ENCODE peak calls at places on chromosomes 6 and 20, in five cellular contexts. H is transverse colon, N is K562, P is A549, J is GM12878. U is an unnamed sample.
A peak's percentile ranks its signal among the peaks of the same experiment; 100 is the strongest.

GRCh38 chr6:9250852-9251251 is 815.5 kb upstream of the SLC35B3 start:
- DNase-seq in J (no peak), N (peak; percentile 4), P (peak; percentile 64), H (peak; percentile 12), U (no peak)

GRCh38 chr6:144321839-144322591 is 36.9 kb downstream of the UTRN start:
- DNase-seq in H (no peak), N (no peak), P (peak; percentile 21), J (no peak), U (no peak)

GRCh38 chr20:18094191-18094590 is 36.5 kb upstream of the OVOL2 start:
- DNase-seq in P (no peak), H (no peak), J (no peak), N (no peak), U (no peak)

GRCh38 chr6:151738960-151739359 is 68.5 kb upstream of the ESR1 start:
- DNase-seq in H (no peak), N (no peak), P (no peak), J (no peak), U (no peak)

GRCh38 chr20:62458256-62459251 is 17.2 kb downstream of the GATA5 start:
- DNase-seq in N (peak; percentile 66), P (no peak), J (no peak), H (no peak), U (no peak)

GRCh38 chr6:115830895-115831294 is 229.8 kb downstream of the FRK start:
- DNase-seq in H (no peak), N (peak; percentile 19), J (no peak), P (peak; percentile 8), U (no peak)

GRCh38 chr6:18585032-18585573 is 198.0 kb downstream of the RNF144B start:
- DNase-seq in P (peak; percentile 12), N (peak; percentile 74), H (peak; percentile 60), J (no peak), U (no peak)

GRCh38 chr6:139748353-139749146 is 374.1 kb upstream of the CITED2 start:
- DNase-seq in N (peak; percentile 52), J (no peak), P (no peak), H (no peak), U (no peak)

GRCh38 chr6:154080434-154081189 is 41.6 kb downstream of the OPRM1 start:
- DNase-seq in J (no peak), P (no peak), N (no peak), H (no peak), U (no peak)

DNA sequence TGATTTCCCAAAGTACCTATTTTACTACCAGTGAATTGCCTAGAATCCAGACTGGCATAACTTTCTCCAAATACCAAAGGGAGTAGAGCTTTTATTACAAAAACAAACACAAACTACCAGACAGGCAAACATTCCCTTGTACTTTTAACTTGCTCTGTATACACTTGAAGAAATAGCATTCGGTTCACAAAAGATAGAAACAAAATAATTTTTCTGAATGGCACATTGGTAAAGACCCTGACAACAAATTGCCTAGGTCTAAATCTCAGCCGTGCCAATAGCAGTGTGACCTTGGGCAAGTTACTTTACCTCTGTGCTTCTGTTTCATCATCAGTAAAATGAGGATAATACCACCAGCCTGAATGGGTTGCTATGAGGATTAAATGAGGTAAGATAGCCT is 15.9 kb downstream of the ARHGAP18 start:
- DNase-seq in N (no peak), J (no peak), H (no peak), P (no peak), U (no peak)
- TF ChIP-seq EP300 in N (no peak), J (no peak), H (no peak), P (no peak), U (no peak)

DNA sequence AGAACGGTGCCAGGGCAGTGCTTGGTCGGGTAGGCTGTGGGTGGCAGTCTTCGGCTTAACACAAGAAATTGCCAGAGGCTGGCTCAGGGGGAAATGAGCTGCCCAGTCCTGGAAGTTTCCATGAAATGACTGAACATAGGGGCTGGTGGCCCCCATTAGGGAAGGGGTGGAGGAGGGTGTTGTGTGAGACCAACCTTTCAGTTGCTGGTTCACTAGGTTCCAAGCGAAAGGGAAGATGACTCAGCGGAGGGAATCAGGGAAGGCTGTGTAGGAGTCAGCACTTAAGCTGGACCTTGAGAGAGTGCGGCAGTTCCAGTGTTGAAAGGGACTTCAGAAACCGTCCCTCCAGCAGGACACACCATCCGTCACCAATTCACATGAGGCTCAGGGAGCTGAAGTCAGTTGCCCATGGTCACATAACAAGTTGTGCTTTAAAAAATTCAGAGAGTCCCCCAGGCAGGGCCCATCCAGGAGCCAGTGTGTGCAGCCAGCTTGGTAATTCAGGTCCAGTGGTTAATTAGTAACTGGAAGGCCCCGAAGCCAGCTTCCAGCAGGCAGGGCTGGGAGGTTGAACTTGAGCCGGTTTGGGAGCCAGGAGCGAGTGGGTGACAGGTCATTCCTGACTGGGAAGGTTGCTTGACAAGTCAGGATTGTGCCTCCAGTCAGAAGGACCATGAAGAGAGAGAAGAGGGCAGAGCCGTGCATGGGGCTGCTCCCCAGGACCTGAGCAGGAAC is at the start of gene SGK2:
- DNase-seq in J (no peak), H (peak; percentile 88), P (peak; percentile 87), N (peak; percentile 77), U (no peak)
- TF ChIP-seq POLR2A in J (no peak), H (peak; percentile 91), P (peak; percentile 33), N (no peak), U (no peak)

GRCh38 chr6:166466178-166467122 is 83.7 kb upstream of the MPC1 start:
- DNase-seq in H (no peak), P (peak; percentile 23), J (no peak), N (no peak), U (no peak)
- TF ChIP-seq EP300 in H (no peak), P (no peak), J (no peak), N (no peak), U (no peak)

DNA sequence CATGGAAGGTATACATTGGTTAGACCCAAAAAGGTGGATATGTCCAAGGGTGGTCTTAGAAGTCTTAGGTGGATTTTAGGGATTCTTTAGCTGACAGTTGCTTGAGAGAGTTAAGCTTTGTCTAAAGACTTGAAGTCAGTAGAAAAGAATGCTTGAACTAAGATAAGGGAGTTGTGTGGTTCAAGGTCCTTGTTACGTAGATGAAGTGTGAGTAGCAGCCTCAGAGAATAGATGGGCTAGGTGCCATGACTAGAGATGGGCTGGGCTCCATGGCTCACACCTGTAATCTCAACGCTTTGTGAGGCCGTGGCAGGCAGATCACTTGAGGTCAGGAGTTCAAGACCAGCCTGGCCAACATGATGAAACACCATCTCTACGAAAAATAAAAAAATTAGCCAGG is 1.7 kb downstream of the SHLD1 start:
- DNase-seq in J (no peak), P (no peak), H (no peak), N (peak; percentile 57), U (no peak)
- TF ChIP-seq POLR2A in J (no peak), P (no peak), H (no peak), N (no peak), U (no peak)

GRCh38 chr6:33579828-33580714 is at the start of gene BAK1:
- DNase-seq in P (peak; percentile 88), H (peak; percentile 95), J (peak; percentile 56), N (peak; percentile 97), U (peak; percentile 94)
- TF ChIP-seq EP300 in P (no peak), H (no peak), J (no peak), N (no peak), U (no peak)

GRCh38 chr20:50165687-50166554 is 12.4 kb upstream of the PEDS1 start:
- DNase-seq in H (peak; percentile 98), N (peak; percentile 99), P (peak; percentile 100), J (peak; percentile 82), U (peak; percentile 98)
- TF ChIP-seq POLR2A in H (peak; percentile 14), N (peak; percentile 75), P (no peak), J (peak; percentile 79), U (no peak)

DNA sequence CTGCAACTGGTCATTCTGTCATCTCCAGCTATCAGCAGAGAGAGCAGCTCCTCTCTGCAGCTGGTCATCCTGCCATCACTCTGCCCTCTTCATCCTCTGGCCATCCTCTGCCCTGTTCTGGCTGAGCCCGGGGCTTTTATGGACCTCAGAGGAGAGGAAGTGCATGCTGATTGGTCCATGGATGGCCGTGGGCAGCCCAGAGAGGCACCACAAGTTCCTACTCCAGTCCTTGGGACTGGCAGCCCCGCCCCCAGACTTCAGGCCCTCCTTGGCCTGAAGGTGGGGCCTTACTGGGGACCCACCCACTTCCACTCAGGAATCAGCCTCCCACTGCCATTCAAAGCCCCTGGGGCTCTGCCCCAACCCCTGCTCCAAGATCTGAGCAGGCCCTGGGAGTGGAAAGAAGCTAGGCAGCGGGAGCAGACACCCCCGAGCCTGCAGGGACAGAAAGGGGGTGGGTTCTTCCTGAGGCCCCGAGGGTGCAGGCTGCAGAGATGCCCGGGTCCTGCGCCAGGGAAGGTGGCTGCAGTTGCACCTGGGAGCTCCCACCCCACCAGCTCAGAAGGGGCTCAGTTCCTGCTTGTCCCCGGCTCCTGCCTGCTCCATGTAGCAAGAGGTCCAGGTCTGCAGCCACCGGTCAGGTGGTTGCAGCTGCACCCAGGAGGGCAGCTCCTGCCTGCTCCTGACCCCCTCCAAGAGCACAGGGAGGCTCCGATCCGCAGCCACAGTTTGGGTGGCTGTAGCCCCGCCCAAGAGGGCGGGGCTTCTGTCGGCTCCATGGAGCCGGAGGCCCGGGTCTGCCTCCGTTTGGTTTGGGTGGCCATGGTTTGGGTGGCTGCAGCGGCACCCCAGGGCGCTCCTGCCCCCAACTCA is 34.1 kb upstream of the HMGA1 start:
- DNase-seq in J (no peak), P (peak; percentile 52), H (no peak), N (no peak), U (no peak)
- TF ChIP-seq EP300 in J (no peak), P (no peak), H (no peak), N (no peak), U (no peak)

GRCh38 chr6:166627039-166627874 is at the start of gene RPS6KA2:
- DNase-seq in N (peak; percentile 96), P (peak; percentile 97), H (peak; percentile 100), J (peak; percentile 93), U (peak; percentile 100)
- TF ChIP-seq POLR2A in N (no peak), P (no peak), H (peak; percentile 80), J (peak; percentile 71), U (peak; percentile 90)